ENCODE peak calls at places on chromosomes 7 and 10, in ten cellular contexts. Z, P, K, L, W, I, X, J, H and M are unnamed samples. For H3K36me3, the result is how much of the 10 kb centered on the place peaks cover.

GRCh38 chr7:50633414-50633710 is 68.2 kb upstream of the DDC start:
- DNase-seq in X (no peak), W (no peak), H (peak), J (no peak), K (no peak), P (no peak), L (no peak), Z (no peak), I (no peak), M (no peak)

GRCh38 chr7:108124820-108125219 is 5.3 kb downstream of the LAMB4 start:
- DNase-seq in I (no peak), J (no peak), K (no peak), L (no peak), Z (no peak), X (no peak), P (no peak), H (peak), W (no peak), M (no peak)

GRCh38 chr10:132832186-132832983 is 46.4 kb upstream of the NKX6-2 start:
- DNase-seq in W (no peak), X (no peak), Z (peak), K (peak), I (no peak), H (no peak), L (no peak), J (no peak), P (no peak), M (no peak)

GRCh38 chr7:39540320-39540719 is 25.9 kb upstream of the YAE1 start:
- DNase-seq in Z (no peak), L (no peak), H (no peak), J (no peak), W (no peak), X (no peak), K (no peak), I (no peak), P (no peak), M (no peak)

GRCh38 chr7:6536899-6537298 is 14.4 kb downstream of the GRID2IP start:
- DNase-seq in Z (no peak), P (no peak), K (no peak), W (peak), H (no peak), I (peak), L (no peak), J (peak), X (no peak), M (no peak)

GRCh38 chr7:80499350-80499955 is 12.4 kb downstream of the GNAT3 start:
- DNase-seq in J (peak), P (peak), H (peak), K (peak), X (peak), Z (no peak), I (no peak), L (peak), W (peak), M (peak)

GRCh38 chr10:130512936-130513335 is 376.7 kb downstream of the GLRX3 start:
- DNase-seq in H (no peak), I (no peak), Z (no peak), K (no peak), L (no peak), P (no peak), W (no peak), J (no peak), X (no peak), M (no peak)

GRCh38 chr7:38880454-38880853 is 28.5 kb downstream of the VPS41 start:
- DNase-seq in J (no peak), K (no peak), X (no peak), Z (no peak), H (no peak), I (no peak), L (no peak), W (no peak), P (no peak), M (no peak)

GRCh38 chr10:13439771-13440708 is 88.8 kb downstream of the BEND7 start:
- DNase-seq in P (peak), Z (peak), H (no peak), I (peak), K (peak), J (peak), W (peak), X (peak), L (peak), M (peak)

GRCh38 chr10:93384006-93384405 is 98.1 kb downstream of the MYOF start:
- DNase-seq in K (no peak), Z (no peak), X (no peak), W (peak), J (no peak), L (no peak), I (no peak), P (no peak), H (no peak), M (no peak)

GRCh38 chr7:33101916-33102315 is 7.3 kb downstream of the RP9 start:
- DNase-seq in H (no peak), L (no peak), Z (no peak), K (no peak), W (no peak), X (no peak), I (no peak), P (no peak), J (no peak), M (no peak)

GRCh38 chr7:2709553-2710165 is 21.7 kb downstream of the AMZ1 start:
- DNase-seq in Z (peak), J (peak), L (peak), W (peak), X (peak), P (peak), H (peak), K (peak), I (peak), M (no peak)

GRCh38 chr7:12494354-12495024 is 76.0 kb upstream of the SCIN start:
- DNase-seq in Z (no peak), I (peak), P (no peak), X (no peak), J (no peak), H (no peak), W (no peak), L (no peak), K (no peak), M (no peak)

GRCh38 chr7:110179037-110179436 is 911.9 kb upstream of the LRRN3 start:
- DNase-seq in W (no peak), P (no peak), I (no peak), Z (no peak), K (no peak), L (no peak), X (no peak), H (peak), J (no peak), M (no peak)

GRCh38 chr10:89373916-89374711 is 3.7 kb upstream of the IFIT1B start:
- DNase-seq in X (peak), I (no peak), L (peak), H (peak), Z (no peak), P (peak), W (peak), K (peak), J (no peak), M (peak)

GRCh38 chr7:32115831-32116230 is 45.6 kb upstream of the PDE1C start:
- DNase-seq in I (no peak), Z (no peak), L (no peak), H (peak), J (no peak), W (no peak), X (no peak), K (no peak), P (no peak), M (peak)

GRCh38 chr10:49037187-49037586 is 78.1 kb downstream of the VSTM4 start:
- DNase-seq in P (no peak), L (no peak), K (no peak), J (no peak), I (no peak), H (peak), Z (no peak), X (no peak), W (no peak), M (peak)

GRCh38 chr7:124989911-124990310 is 60.3 kb upstream of the POT1 start:
- DNase-seq in K (no peak), J (no peak), X (no peak), I (no peak), Z (no peak), L (no peak), P (no peak), W (no peak), H (peak), M (no peak)

GRCh38 chr10:133166828-133167692 is 7.0 kb downstream of the KNDC1 start:
- DNase-seq in I (no peak), J (no peak), P (no peak), W (no peak), H (no peak), K (peak), Z (no peak), X (no peak), L (peak), M (no peak)

GRCh38 chr10:120521880-120522279 is 64.9 kb downstream of the PLPP4 start:
- DNase-seq in W (no peak), K (no peak), X (no peak), I (no peak), J (no peak), P (no peak), Z (no peak), L (no peak), H (no peak), M (no peak)

GRCh38 chr7:113796557-113796956 is 122.3 kb downstream of the PPP1R3A start:
- DNase-seq in L (no peak), X (no peak), P (no peak), I (no peak), K (no peak), H (peak), J (no peak), Z (no peak), W (no peak), M (peak)

GRCh38 chr10:43409385-43410109 is 561 bp upstream of the HNRNPF start:
- DNase-seq in J (no peak), K (no peak), X (no peak), L (peak), Z (peak), P (no peak), W (peak), I (no peak), H (no peak), M (peak)

GRCh38 chr10:62395892-62396291 is 21.7 kb downstream of the ZNF365 start:
- DNase-seq in X (no peak), H (no peak), K (no peak), Z (no peak), I (no peak), P (no peak), J (no peak), L (no peak), W (no peak), M (no peak)

GRCh38 chr10:103757531-103758293 is 97.7 kb downstream of the SH3PXD2A start:
- DNase-seq in W (no peak), I (no peak), Z (peak), K (no peak), X (no peak), P (peak), H (peak), L (peak), J (no peak), M (peak)

GRCh38 chr10:89414146-89414878 is at the start of gene IFIT5:
- DNase-seq in K (peak), L (peak), J (peak), X (peak), I (peak), W (peak), P (peak), H (peak), Z (peak), M (peak)

GRCh38 chr10:59622320-59622901 is 87.2 kb downstream of the SLC16A9 start:
- DNase-seq in W (peak), J (peak), H (peak), K (peak), X (peak), Z (no peak), L (no peak), P (peak), I (peak), M (peak)

GRCh38 chr7:64551375-64552142 is 11.3 kb downstream of the ZNF680 start:
- DNase-seq in X (no peak), W (no peak), P (no peak), K (no peak), I (no peak), L (no peak), Z (no peak), H (no peak), J (peak), M (no peak)

GRCh38 chr10:92691591-92692084 is 1.9 kb downstream of the HHEX start:
- DNase-seq in W (no peak), K (no peak), Z (peak), H (no peak), X (peak), I (peak), J (no peak), P (no peak), L (peak), M (no peak)

GRCh38 chr10:111707066-111707465 is 476.5 kb downstream of the GPAM start:
- DNase-seq in K (no peak), X (no peak), J (no peak), P (no peak), L (no peak), H (no peak), Z (no peak), W (no peak), I (no peak), M (no peak)

GRCh38 chr10:33196710-33197406 is 137.6 kb downstream of the NRP1 start:
- DNase-seq in L (no peak), X (peak), I (no peak), P (no peak), H (no peak), J (no peak), Z (no peak), K (no peak), W (no peak), M (no peak)

GRCh38 chr7:14690486-14690885 is 212.1 kb downstream of the DGKB start:
- DNase-seq in I (no peak), K (no peak), H (no peak), L (no peak), J (no peak), Z (no peak), P (no peak), W (no peak), X (no peak), M (no peak)

GRCh38 chr7:84841809-84842208 is 345.0 kb downstream of the SEMA3D start:
- DNase-seq in J (no peak), W (no peak), X (no peak), K (no peak), L (no peak), I (no peak), Z (no peak), H (peak), P (no peak), M (no peak)

GRCh38 chr7:21169667-21170605 is 257.9 kb upstream of the SP4 start:
- DNase-seq in J (peak), Z (no peak), H (no peak), I (peak), X (no peak), P (no peak), W (no peak), K (no peak), L (no peak), M (no peak)

GRCh38 chr10:121152033-121152432 is 300.9 kb downstream of the WDR11 start:
- DNase-seq in J (no peak), L (no peak), H (no peak), I (no peak), X (no peak), P (no peak), W (no peak), K (no peak), Z (no peak), M (no peak)

GRCh38 chr10:117763528-117763927 is 221.0 kb downstream of the EMX2 start:
- DNase-seq in W (no peak), I (no peak), H (no peak), X (no peak), L (no peak), Z (no peak), P (no peak), K (no peak), J (no peak), M (no peak)

GRCh38 chr10:30072068-30072467 is 12.7 kb upstream of the JCAD start:
- DNase-seq in X (no peak), K (no peak), P (no peak), J (no peak), H (no peak), I (no peak), L (no peak), Z (no peak), W (no peak), M (no peak)

GRCh38 chr7:1457949-1458675 is 1.2 kb downstream of the MICALL2 start:
- DNase-seq in W (peak), Z (no peak), H (no peak), I (no peak), X (no peak), P (no peak), K (no peak), J (no peak), L (no peak), M (no peak)

GRCh38 chr7:69643708-69644445 is 45.6 kb downstream of the AUTS2 start:
- DNase-seq in X (no peak), K (no peak), H (no peak), I (peak), P (no peak), W (no peak), L (no peak), Z (no peak), J (peak), M (no peak)

GRCh38 chr7:130756316-130756715 is 22.3 kb upstream of the KLF14 start:
- DNase-seq in I (no peak), H (no peak), W (no peak), J (no peak), P (no peak), X (no peak), Z (no peak), K (no peak), L (no peak), M (no peak)

DNA sequence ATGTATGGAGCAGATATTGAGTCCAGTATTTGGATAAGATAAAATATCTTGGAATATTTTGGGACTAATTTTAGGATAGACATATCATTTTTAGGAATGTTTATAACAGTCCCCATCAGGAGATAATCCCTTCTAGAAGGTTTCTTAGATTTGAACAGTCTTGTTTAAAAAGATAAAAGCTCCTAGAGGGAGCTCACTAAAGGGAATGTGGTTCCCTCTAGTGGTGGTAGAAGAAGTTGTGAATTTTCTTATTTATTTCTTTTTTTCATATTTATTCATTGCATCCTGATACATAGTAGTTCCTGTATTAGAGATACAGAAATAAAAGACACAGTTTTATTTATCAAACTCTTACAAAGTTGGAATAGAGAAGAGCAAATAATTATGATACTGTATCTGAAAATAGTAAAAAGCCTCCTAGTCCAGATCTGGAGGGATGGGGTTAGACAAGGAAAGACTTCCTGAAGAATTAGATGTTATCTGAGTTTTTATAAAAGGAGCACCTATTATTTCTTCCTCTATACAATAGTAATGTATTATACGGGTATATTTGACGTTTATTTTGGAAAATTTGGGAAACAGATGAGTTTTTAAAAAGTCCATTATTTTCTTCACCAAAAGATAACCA is 24.5 kb upstream of the KLF14 start:
- DNase-seq in L (no peak), Z (no peak), W (no peak), I (peak), P (no peak), X (no peak), J (peak), H (peak), K (no peak), M (no peak)
- TF ChIP-seq CTCF in L (peak), Z (peak), W (peak), I (peak), P (peak), X (peak), J (peak), H (peak), K (no peak), M (peak)

GRCh38 chr10:80500572-80501380 is 36.9 kb upstream of the SH2D4B start:
- DNase-seq in K (peak), J (no peak), X (no peak), W (peak), Z (peak), I (no peak), P (no peak), H (no peak), L (peak), M (peak)
- H3K27ac ChIP-seq in K (no peak), J (no peak), X (peak), W (peak), Z (peak), I (no peak), P (peak), H (no peak), L (peak), M (peak)

GRCh38 chr7:94396606-94397005 is 1.9 kb downstream of the COL1A2 start:
- DNase-seq in K (no peak), L (no peak), I (no peak), H (no peak), J (no peak), W (no peak), Z (no peak), P (no peak), X (peak), M (no peak)

GRCh38 chr7:94400643-94401042 is 5.9 kb downstream of the COL1A2 start:
- DNase-seq in K (no peak), P (no peak), X (no peak), H (no peak), W (no peak), L (no peak), J (no peak), Z (no peak), I (no peak), M (no peak)

GRCh38 chr7:94397721-94398120 is 3.0 kb downstream of the COL1A2 start:
- DNase-seq in X (no peak), J (no peak), L (no peak), I (no peak), K (no peak), H (no peak), W (no peak), P (no peak), Z (no peak), M (no peak)

GRCh38 chr7:94401411-94401810 is 6.7 kb downstream of the COL1A2 start:
- DNase-seq in X (no peak), H (no peak), P (no peak), W (no peak), K (no peak), J (no peak), Z (no peak), L (no peak), I (no peak), M (no peak)

GRCh38 chr7:94400022-94400421 is 5.3 kb downstream of the COL1A2 start:
- DNase-seq in X (no peak), P (no peak), L (no peak), K (no peak), H (no peak), W (no peak), I (no peak), J (no peak), Z (no peak), M (no peak)
- H3K36me3 ChIP-seq in X (under half), P (under half), L (under half), K (under half), H (half or more), W (under half), I (under half), J (under half), Z (under half), M (half or more)

GRCh38 chr10:108439397-108439796 is 1274.9 kb upstream of the SORCS1 start:
- DNase-seq in K (no peak), W (no peak), L (no peak), Z (no peak), X (no peak), J (no peak), H (no peak), I (no peak), P (no peak), M (no peak)
- TF ChIP-seq CTCF in K (no peak), W (no peak), L (no peak), Z (no peak), X (no peak), J (peak), H (no peak), I (no peak), P (no peak), M (peak)

GRCh38 chr7:152986369-152986768 is 226.8 kb downstream of the ACTR3B start:
- DNase-seq in K (peak), L (no peak), W (no peak), X (no peak), H (no peak), P (no peak), J (no peak), I (no peak), Z (no peak), M (no peak)

GRCh38 chr7:152987673-152988072 is 228.1 kb downstream of the ACTR3B start:
- DNase-seq in K (no peak), P (no peak), Z (no peak), L (no peak), H (peak), J (no peak), I (no peak), X (no peak), W (no peak), M (no peak)

DNA sequence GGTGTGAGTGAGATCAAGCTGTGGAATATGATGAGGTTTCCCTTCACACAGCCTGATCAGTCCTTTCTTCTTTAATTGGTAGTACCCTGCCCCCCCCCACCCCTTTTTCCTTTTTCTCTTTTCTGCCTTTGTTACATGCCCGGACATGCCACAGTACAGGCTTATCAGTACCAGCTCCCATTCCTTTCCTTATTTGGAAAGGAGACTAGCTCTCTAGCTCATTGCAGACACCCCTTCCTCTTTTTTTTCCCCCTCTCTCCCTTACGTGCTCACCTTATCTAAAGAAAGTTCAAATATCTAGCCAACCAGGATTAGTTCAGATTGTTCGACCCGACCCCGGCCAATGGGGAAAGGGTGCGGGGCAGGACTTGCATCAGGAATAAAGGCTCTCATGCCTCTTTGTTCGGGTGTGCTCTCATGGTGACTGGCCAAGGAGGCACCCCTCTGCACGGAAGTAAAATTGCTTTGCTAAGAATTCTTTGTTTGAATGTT is 230.4 kb downstream of the ACTR3B start:
- DNase-seq in P (no peak), K (no peak), Z (no peak), I (peak), J (peak), H (peak), L (no peak), X (no peak), W (no peak), M (no peak)
- H3K27ac ChIP-seq in P (no peak), K (no peak), Z (no peak), I (peak), J (peak), H (peak), L (no peak), X (no peak), W (no peak), M (no peak)